ENCODE peak calls at places on chromosomes 7 and 10, in four cellular contexts. One of them, this sample, is unnamed.

GRCh38 chr7:132422502-132423101 is 153.7 kb downstream of the PLXNA4 start:
- DNase-seq in body of pancreas: no peak
- DNase-seq in lower lobe of right lung: no peak
- DNase-seq in GM03348: peak; percentile 61
- DNase-seq in this sample: peak; percentile 72

GRCh38 chr7:72781161-72781560 is 46.8 kb downstream of the TYW1B start:
- DNase-seq in GM03348: no peak
- DNase-seq in body of pancreas: no peak
- DNase-seq in lower lobe of right lung: no peak
- DNase-seq in this sample: no peak

GRCh38 chr10:113041841-113042745 is 92.0 kb downstream of the TCF7L2 start:
- DNase-seq in GM03348: no peak
- DNase-seq in lower lobe of right lung: no peak
- DNase-seq in body of pancreas: no peak
- DNase-seq in this sample: no peak

GRCh38 chr10:131728829-131729228 is 172.0 kb upstream of the PPP2R2D start:
- DNase-seq in GM03348: no peak
- DNase-seq in body of pancreas: no peak
- DNase-seq in lower lobe of right lung: no peak
- DNase-seq in this sample: no peak

GRCh38 chr10:104779701-104780100 is 138.6 kb downstream of the SORCS3 start:
- DNase-seq in body of pancreas: no peak
- DNase-seq in lower lobe of right lung: no peak
- DNase-seq in GM03348: no peak
- DNase-seq in this sample: no peak

GRCh38 chr10:123891147-123892011 is at the start of gene CPXM2:
- DNase-seq in GM03348: peak; percentile 83
- DNase-seq in lower lobe of right lung: no peak
- DNase-seq in body of pancreas: no peak
- DNase-seq in this sample: peak; percentile 65

GRCh38 chr7:98133621-98134266 is 27.1 kb downstream of the LMTK2 start:
- DNase-seq in lower lobe of right lung: no peak
- DNase-seq in GM03348: peak; percentile 21
- DNase-seq in body of pancreas: no peak
- DNase-seq in this sample: peak; percentile 18

GRCh38 chr10:101233863-101234262 is 4.6 kb upstream of the LBX1 start:
- DNase-seq in body of pancreas: no peak
- DNase-seq in lower lobe of right lung: no peak
- DNase-seq in GM03348: no peak
- DNase-seq in this sample: no peak

GRCh38 chr7:133255461-133255860 is 2.6 kb downstream of the EXOC4 start:
- DNase-seq in GM03348: no peak
- DNase-seq in lower lobe of right lung: no peak
- DNase-seq in body of pancreas: no peak
- DNase-seq in this sample: no peak

This sample was measured in AG20443.